ENCODE peak calls at places on chromosomes 4 and X, in six cellular contexts. One of them, this sample, is unnamed.

GRCh38 chr4:139557506-139558110 is 1.6 kb upstream of the SETD7 start:
- DNase-seq in Peyer's patch: no peak
- DNase-seq in neural crest cell: no peak
- DNase-seq in astrocyte of the cerebellum: no peak
- DNase-seq in endodermal cell: peak
- DNase-seq in GM10248: no peak
- DNase-seq in this sample: peak

GRCh38 chr4:147539959-147540358 is 59.1 kb downstream of the EDNRA start:
- DNase-seq in GM10248: no peak
- DNase-seq in endodermal cell: no peak
- DNase-seq in Peyer's patch: no peak
- DNase-seq in astrocyte of the cerebellum: no peak
- DNase-seq in neural crest cell: no peak
- DNase-seq in this sample: no peak

GRCh38 chr4:18075823-18076433 is 54.4 kb upstream of the LCORL start:
- DNase-seq in GM10248: no peak
- DNase-seq in Peyer's patch: no peak
- DNase-seq in endodermal cell: peak
- DNase-seq in neural crest cell: no peak
- DNase-seq in astrocyte of the cerebellum: no peak
- DNase-seq in this sample: peak

GRCh38 chrX:119667111-119667928 is 25.6 kb downstream of the SEPTIN6 start:
- DNase-seq in endodermal cell: no peak
- DNase-seq in neural crest cell: no peak
- DNase-seq in astrocyte of the cerebellum: no peak
- DNase-seq in Peyer's patch: no peak
- DNase-seq in GM10248: no peak
- DNase-seq in this sample: no peak

GRCh38 chr4:73875401-73875800 is 6.2 kb downstream of the CXCL1 start:
- DNase-seq in neural crest cell: no peak
- DNase-seq in GM10248: no peak
- DNase-seq in Peyer's patch: no peak
- DNase-seq in endodermal cell: no peak
- DNase-seq in astrocyte of the cerebellum: no peak
- DNase-seq in this sample: no peak

GRCh38 chr4:100736651-100737450 is 219.0 kb upstream of the EMCN start:
- DNase-seq in endodermal cell: no peak
- DNase-seq in astrocyte of the cerebellum: peak
- DNase-seq in Peyer's patch: no peak
- DNase-seq in neural crest cell: no peak
- DNase-seq in GM10248: no peak
- DNase-seq in this sample: no peak

GRCh38 chr4:42906906-42907774 is 14.6 kb downstream of the GRXCR1 start:
- DNase-seq in Peyer's patch: no peak
- DNase-seq in neural crest cell: no peak
- DNase-seq in astrocyte of the cerebellum: no peak
- DNase-seq in GM10248: no peak
- DNase-seq in endodermal cell: no peak
- DNase-seq in this sample: no peak

GRCh38 chr4:181437895-181438294 is 805.3 kb upstream of the TENM3 start:
- DNase-seq in Peyer's patch: no peak
- DNase-seq in neural crest cell: no peak
- DNase-seq in astrocyte of the cerebellum: no peak
- DNase-seq in GM10248: no peak
- DNase-seq in endodermal cell: no peak
- DNase-seq in this sample: no peak

GRCh38 chr4:168811793-168812651 is 198.0 kb downstream of the CBR4 start:
- DNase-seq in Peyer's patch: no peak
- DNase-seq in neural crest cell: no peak
- DNase-seq in astrocyte of the cerebellum: no peak
- DNase-seq in endodermal cell: no peak
- DNase-seq in GM10248: no peak
- DNase-seq in this sample: no peak

GRCh38 chr4:8157944-8158709 is 486 bp downstream of the ABLIM2 start:
- DNase-seq in endodermal cell: no peak
- DNase-seq in astrocyte of the cerebellum: no peak
- DNase-seq in neural crest cell: no peak
- DNase-seq in Peyer's patch: no peak
- DNase-seq in GM10248: no peak
- DNase-seq in this sample: no peak

GRCh38 chr4:110087116-110087708 is 111.2 kb downstream of the ELOVL6 start:
- DNase-seq in astrocyte of the cerebellum: peak
- DNase-seq in Peyer's patch: no peak
- DNase-seq in endodermal cell: no peak
- DNase-seq in neural crest cell: no peak
- DNase-seq in GM10248: no peak
- DNase-seq in this sample: no peak

GRCh38 chr4:17447675-17448298 is 64.1 kb downstream of the QDPR start:
- DNase-seq in GM10248: peak
- DNase-seq in endodermal cell: peak
- DNase-seq in astrocyte of the cerebellum: peak
- DNase-seq in neural crest cell: peak
- DNase-seq in Peyer's patch: peak
- DNase-seq in this sample: peak

GRCh38 chrX:12770440-12770839 is 20.8 kb upstream of the PRPS2 start:
- DNase-seq in astrocyte of the cerebellum: no peak
- DNase-seq in neural crest cell: no peak
- DNase-seq in endodermal cell: no peak
- DNase-seq in GM10248: peak
- DNase-seq in Peyer's patch: no peak
- DNase-seq in this sample: no peak

GRCh38 chrX:129577877-129578276 is 37.8 kb downstream of the OCRL start:
- DNase-seq in astrocyte of the cerebellum: no peak
- DNase-seq in Peyer's patch: no peak
- DNase-seq in endodermal cell: no peak
- DNase-seq in GM10248: no peak
- DNase-seq in neural crest cell: no peak
- DNase-seq in this sample: no peak

GRCh38 chr4:950136-951020 is 18.1 kb downstream of the TMEM175 start:
- DNase-seq in neural crest cell: no peak
- DNase-seq in astrocyte of the cerebellum: no peak
- DNase-seq in Peyer's patch: no peak
- DNase-seq in endodermal cell: no peak
- DNase-seq in GM10248: no peak
- DNase-seq in this sample: no peak

GRCh38 chrX:15322472-15322871 is 7.0 kb upstream of the ASB11 start:
- DNase-seq in astrocyte of the cerebellum: no peak
- DNase-seq in Peyer's patch: no peak
- DNase-seq in GM10248: no peak
- DNase-seq in endodermal cell: no peak
- DNase-seq in neural crest cell: no peak
- DNase-seq in this sample: no peak

GRCh38 chrX:13165266-13165665 is 120.8 kb upstream of the FAM9C start:
- DNase-seq in endodermal cell: no peak
- DNase-seq in Peyer's patch: no peak
- DNase-seq in GM10248: no peak
- DNase-seq in neural crest cell: no peak
- DNase-seq in astrocyte of the cerebellum: no peak
- DNase-seq in this sample: no peak

GRCh38 chr4:48943387-48943786 is 36.8 kb upstream of the OCIAD2 start:
- DNase-seq in Peyer's patch: no peak
- DNase-seq in endodermal cell: peak
- DNase-seq in neural crest cell: no peak
- DNase-seq in astrocyte of the cerebellum: no peak
- DNase-seq in GM10248: no peak
- DNase-seq in this sample: peak

GRCh38 chr4:118676128-118676527 is 9.1 kb upstream of the METTL14 start:
- DNase-seq in endodermal cell: no peak
- DNase-seq in GM10248: no peak
- DNase-seq in neural crest cell: no peak
- DNase-seq in Peyer's patch: no peak
- DNase-seq in astrocyte of the cerebellum: no peak
- DNase-seq in this sample: no peak
- TF ChIP-seq CTCF in endodermal cell: peak
- TF ChIP-seq CTCF in GM10248: no peak
- TF ChIP-seq CTCF in neural crest cell: no peak
- TF ChIP-seq CTCF in Peyer's patch: no peak
- TF ChIP-seq CTCF in astrocyte of the cerebellum: peak
- TF ChIP-seq CTCF in this sample: no peak

DNA sequence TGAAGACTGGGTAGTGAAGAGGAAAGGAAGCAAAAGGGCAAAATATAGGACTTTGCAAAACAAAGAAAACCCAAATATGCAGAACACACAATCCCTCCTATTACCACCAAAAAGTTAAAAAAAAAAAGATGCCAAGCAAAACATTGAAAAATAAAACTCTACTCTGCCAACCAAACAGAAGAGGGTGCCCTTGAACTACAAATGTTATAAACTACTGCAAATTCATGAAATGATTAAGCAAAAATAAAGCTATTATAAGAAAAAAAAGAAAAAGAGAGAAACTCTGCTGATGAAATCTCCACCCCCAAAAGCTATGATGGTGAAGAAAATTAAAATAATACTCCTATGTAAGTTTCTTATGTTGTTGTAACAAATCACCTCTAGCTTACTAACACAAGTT is 168.5 kb upstream of the STK26 start:
- DNase-seq in Peyer's patch: no peak
- DNase-seq in astrocyte of the cerebellum: no peak
- DNase-seq in endodermal cell: no peak
- DNase-seq in GM10248: no peak
- DNase-seq in neural crest cell: no peak
- DNase-seq in this sample: no peak
- TF ChIP-seq CTCF in Peyer's patch: no peak
- TF ChIP-seq CTCF in astrocyte of the cerebellum: no peak
- TF ChIP-seq CTCF in endodermal cell: peak
- TF ChIP-seq CTCF in GM10248: no peak
- TF ChIP-seq CTCF in neural crest cell: peak
- TF ChIP-seq CTCF in this sample: no peak

GRCh38 chrX:125131146-125131545 is 188.5 kb upstream of the TEX13C start:
- DNase-seq in neural crest cell: no peak
- DNase-seq in GM10248: no peak
- DNase-seq in Peyer's patch: no peak
- DNase-seq in astrocyte of the cerebellum: no peak
- DNase-seq in endodermal cell: no peak
- DNase-seq in this sample: no peak
- TF ChIP-seq CTCF in neural crest cell: peak
- TF ChIP-seq CTCF in GM10248: no peak
- TF ChIP-seq CTCF in Peyer's patch: no peak
- TF ChIP-seq CTCF in astrocyte of the cerebellum: no peak
- TF ChIP-seq CTCF in endodermal cell: peak
- TF ChIP-seq CTCF in this sample: no peak

DNA sequence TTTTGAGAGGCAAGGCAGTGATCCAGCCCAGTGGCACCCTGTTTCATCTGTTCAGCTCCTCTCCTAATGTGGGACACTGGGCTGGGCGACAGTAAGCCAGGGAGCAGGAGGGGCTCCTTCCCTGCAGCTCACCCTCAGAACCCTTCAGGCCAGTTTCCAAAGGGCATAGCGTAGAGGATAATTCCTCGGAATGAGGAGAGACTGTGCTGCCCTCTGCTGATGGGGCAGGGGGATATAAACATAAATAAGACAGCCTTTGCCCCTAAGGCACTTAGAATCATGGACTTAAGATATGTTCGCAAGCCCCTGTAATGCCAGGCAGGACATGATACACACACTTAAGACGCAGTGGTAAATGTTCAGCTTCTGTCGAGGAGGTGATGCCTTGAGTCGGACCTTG is 27.9 kb upstream of the ZNF185 start:
- DNase-seq in GM10248: no peak
- DNase-seq in astrocyte of the cerebellum: no peak
- DNase-seq in neural crest cell: no peak
- DNase-seq in Peyer's patch: no peak
- DNase-seq in endodermal cell: no peak
- DNase-seq in this sample: no peak
- TF ChIP-seq CTCF in GM10248: no peak
- TF ChIP-seq CTCF in astrocyte of the cerebellum: no peak
- TF ChIP-seq CTCF in neural crest cell: peak
- TF ChIP-seq CTCF in Peyer's patch: no peak
- TF ChIP-seq CTCF in endodermal cell: peak
- TF ChIP-seq CTCF in this sample: no peak

DNA sequence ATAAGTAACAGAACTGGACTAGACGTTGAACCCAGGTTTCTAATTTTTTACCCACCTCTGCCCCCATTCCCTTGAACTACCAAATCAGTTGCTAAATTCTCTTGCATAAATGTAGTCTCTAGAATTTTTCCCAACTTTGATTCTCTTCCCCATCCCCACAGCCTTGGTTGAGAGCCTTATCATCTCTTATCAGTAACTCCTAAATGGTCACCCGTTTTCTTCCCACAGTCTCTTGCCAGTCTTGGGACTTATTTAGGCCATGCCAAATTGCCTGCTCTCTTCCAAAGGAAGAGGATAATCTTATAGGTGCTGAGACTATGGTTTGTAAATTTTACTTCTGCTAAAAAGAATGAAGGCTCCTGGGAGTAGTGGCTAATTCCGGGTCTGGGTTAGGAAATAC is 13.3 kb downstream of the PARM1 start:
- DNase-seq in GM10248: no peak
- DNase-seq in neural crest cell: no peak
- DNase-seq in astrocyte of the cerebellum: no peak
- DNase-seq in Peyer's patch: no peak
- DNase-seq in endodermal cell: no peak
- DNase-seq in this sample: no peak
- TF ChIP-seq CTCF in GM10248: no peak
- TF ChIP-seq CTCF in neural crest cell: no peak
- TF ChIP-seq CTCF in astrocyte of the cerebellum: no peak
- TF ChIP-seq CTCF in Peyer's patch: no peak
- TF ChIP-seq CTCF in endodermal cell: no peak
- TF ChIP-seq CTCF in this sample: no peak

This sample was measured in thyroid gland.